ENCODE peak calls at places on chromosomes 1 and 21, in four cellular contexts. L, Z, X and K are unnamed samples.

GRCh38 chr1:175554586-175554985 is 188.8 kb downstream of the TNR start:
- DNase-seq in L (no peak), Z (no peak), X (no peak), K (no peak)

GRCh38 chr1:19013826-19014548 is 57.5 kb upstream of the IFFO2 start:
- DNase-seq in L (no peak), Z (peak; percentile 66), X (no peak), K (peak; percentile 66)

GRCh38 chr1:31714442-31715096 is 10.8 kb upstream of the COL16A1 start:
- DNase-seq in L (no peak), Z (peak; percentile 89), X (peak; percentile 70), K (peak; percentile 58)

GRCh38 chr1:7402548-7402850 is 368.6 kb upstream of the VAMP3 start:
- DNase-seq in L (no peak), Z (no peak), X (no peak), K (no peak)

GRCh38 chr1:154863702-154864174 is 6.3 kb downstream of the KCNN3 start:
- DNase-seq in L (no peak), Z (peak; percentile 58), X (no peak), K (peak; percentile 49)

GRCh38 chr1:207454046-207454964 is at the start of gene CR2:
- DNase-seq in L (no peak), Z (peak; percentile 74), X (peak; percentile 83), K (peak; percentile 58)

GRCh38 chr1:227416156-227416865 is 98.0 kb upstream of the CDC42BPA start:
- DNase-seq in L (no peak), Z (no peak), X (no peak), K (no peak)

GRCh38 chr1:163528710-163529348 is 207.1 kb downstream of the NUF2 start:
- DNase-seq in L (peak; percentile 24), Z (peak; percentile 42), X (no peak), K (no peak)

GRCh38 chr1:198118136-198118535 is 38.7 kb upstream of the NEK7 start:
- DNase-seq in L (no peak), Z (peak; percentile 66), X (no peak), K (peak; percentile 18)

GRCh38 chr1:81799939-81800740 is 594 bp upstream of the ADGRL2 start:
- DNase-seq in L (no peak), Z (peak; percentile 84), X (peak; percentile 44), K (peak; percentile 30)

GRCh38 chr1:160243767-160244166 is 18.6 kb downstream of the DCAF8 start:
- DNase-seq in L (no peak), Z (no peak), X (no peak), K (no peak)

GRCh38 chr1:2050482-2050792 is 226 bp downstream of the PRKCZ start:
- DNase-seq in L (no peak), Z (no peak), X (peak; percentile 77), K (no peak)

GRCh38 chr1:47507921-47508894 is 70.4 kb downstream of the FOXD2 start:
- DNase-seq in L (no peak), Z (peak; percentile 55), X (peak; percentile 75), K (peak; percentile 35)

GRCh38 chr1:209504571-209504970 is 78.9 kb upstream of the CAMK1G start:
- DNase-seq in L (no peak), Z (no peak), X (no peak), K (no peak)

GRCh38 chr1:2627746-2628145 is 5.1 kb downstream of the MMEL1 start:
- DNase-seq in L (no peak), Z (no peak), X (peak; percentile 45), K (no peak)

GRCh38 chr1:208007319-208007937 is 96.5 kb upstream of the CD34 start:
- DNase-seq in L (no peak), Z (no peak), X (no peak), K (no peak)

GRCh38 chr1:30085814-30086770 is 637.3 kb downstream of the MATN1 start:
- DNase-seq in L (no peak), Z (peak; percentile 85), X (no peak), K (peak; percentile 55)

GRCh38 chr1:219020386-219020785 is 153.3 kb upstream of the LYPLAL1 start:
- DNase-seq in L (no peak), Z (no peak), X (no peak), K (no peak)

GRCh38 chr1:35568975-35569395 is 4.1 kb upstream of the TFAP2E start:
- DNase-seq in L (peak; percentile 49), Z (peak; percentile 81), X (peak; percentile 68), K (no peak)

GRCh38 chr1:68571499-68571898 is 74.6 kb upstream of the DEPDC1 start:
- DNase-seq in L (no peak), Z (no peak), X (no peak), K (no peak)

GRCh38 chr1:39160703-39161102 is 43.8 kb upstream of the MACF1 start:
- DNase-seq in L (no peak), Z (no peak), X (no peak), K (no peak)

GRCh38 chr1:192609110-192610079 is 26.6 kb upstream of the RGS13 start:
- DNase-seq in L (peak; percentile 63), Z (no peak), X (peak; percentile 20), K (peak; percentile 76)

GRCh38 chr21:15872236-15872635 is 142.5 kb downstream of the USP25 start:
- DNase-seq in L (no peak), Z (no peak), X (no peak), K (no peak)

GRCh38 chr1:205251576-205251975 is 23.8 kb downstream of the TMCC2 start:
- DNase-seq in L (no peak), Z (no peak), X (no peak), K (no peak)

GRCh38 chr1:2382621-2383361 is 8.6 kb downstream of the MORN1 start:
- DNase-seq in L (no peak), Z (peak; percentile 67), X (peak; percentile 81), K (peak; percentile 29)

GRCh38 chr1:26237230-26237966 is 3.4 kb downstream of the CEP85 start:
- DNase-seq in L (no peak), Z (no peak), X (no peak), K (no peak)

GRCh38 chr21:31193761-31194160 is 150.3 kb downstream of the TIAM1 start:
- DNase-seq in L (no peak), Z (no peak), X (no peak), K (no peak)

GRCh38 chr1:1038694-1039093 is 18.8 kb downstream of the AGRN start:
- DNase-seq in L (no peak), Z (no peak), X (no peak), K (no peak)

GRCh38 chr1:207241164-207241934 is 80.1 kb upstream of the CD55 start:
- DNase-seq in L (no peak), Z (peak; percentile 47), X (no peak), K (no peak)

GRCh38 chr21:14900058-14900457 is 164.7 kb downstream of the NRIP1 start:
- DNase-seq in L (no peak), Z (no peak), X (no peak), K (no peak)

GRCh38 chr1:96362623-96363022 is 359.0 kb upstream of the PTBP2 start:
- DNase-seq in L (peak; percentile 47), Z (peak; percentile 42), X (no peak), K (no peak)

GRCh38 chr1:1321477-1321876 is 3.0 kb downstream of the INTS11 start:
- DNase-seq in L (no peak), Z (no peak), X (no peak), K (no peak)

GRCh38 chr1:208242829-208243521 is 1.2 kb downstream of the PLXNA2 start:
- DNase-seq in L (no peak), Z (peak; percentile 77), X (peak; percentile 79), K (peak; percentile 50)

GRCh38 chr1:53634571-53634979 is 104.4 kb downstream of the GLIS1 start:
- DNase-seq in L (no peak), Z (no peak), X (no peak), K (no peak)